ENCODE peak calls at places on chromosome 12, in four cellular contexts. O is naive thymus-derived CD4-positive, alpha-beta T cell; C is IMR-90; E is CD8-positive, alpha-beta T cell. F is an unnamed sample. For H3K9me3, the result is how much of the 10 kb centered on the place peaks cover.

GRCh38 chr12:117972341-117972740 is 3.6 kb upstream of the KSR2 start:
- DNase-seq in O (no peak), C (no peak), E (no peak), F (no peak)

GRCh38 chr12:116257213-116257612 is 20.3 kb downstream of the MED13L start:
- DNase-seq in O (no peak), C (no peak), E (no peak), F (no peak)

GRCh38 chr12:95857151-95857550 is 1.6 kb upstream of the SNRPF start:
- DNase-seq in O (no peak), C (no peak), E (no peak), F (no peak)

GRCh38 chr12:88842314-88842713 is 262.0 kb upstream of the KITLG start:
- DNase-seq in O (no peak), C (no peak), E (no peak), F (no peak)

GRCh38 chr12:12376636-12377448 is 20.0 kb downstream of the BORCS5 start:
- DNase-seq in O (peak), C (peak), E (no peak), F (no peak)

GRCh38 chr12:78002878-78003277 is 172.2 kb downstream of the NAV3 start:
- DNase-seq in O (no peak), C (peak), E (no peak), F (no peak)

GRCh38 chr12:52353766-52354165 is 13.5 kb downstream of the KRT85 start:
- DNase-seq in O (no peak), C (no peak), E (no peak), F (no peak)

GRCh38 chr12:64124511-64125197 is 97.4 kb downstream of the KICS2 start:
- DNase-seq in O (no peak), C (peak), E (no peak), F (no peak)

GRCh38 chr12:4579305-4580097 is 17.5 kb downstream of the DYRK4 start:
- DNase-seq in O (no peak), C (peak), E (no peak), F (no peak)

GRCh38 chr12:59834659-59835474 is 239.0 kb downstream of the SLC16A7 start:
- DNase-seq in O (no peak), C (peak), E (no peak), F (no peak)

GRCh38 chr12:114163766-114164165 is 197.6 kb upstream of the RBM19 start:
- DNase-seq in O (no peak), C (peak), E (no peak), F (no peak)

GRCh38 chr12:96886998-96887677 is 19.9 kb upstream of the NEDD1 start:
- DNase-seq in O (no peak), C (peak), E (no peak), F (no peak)

DNA sequence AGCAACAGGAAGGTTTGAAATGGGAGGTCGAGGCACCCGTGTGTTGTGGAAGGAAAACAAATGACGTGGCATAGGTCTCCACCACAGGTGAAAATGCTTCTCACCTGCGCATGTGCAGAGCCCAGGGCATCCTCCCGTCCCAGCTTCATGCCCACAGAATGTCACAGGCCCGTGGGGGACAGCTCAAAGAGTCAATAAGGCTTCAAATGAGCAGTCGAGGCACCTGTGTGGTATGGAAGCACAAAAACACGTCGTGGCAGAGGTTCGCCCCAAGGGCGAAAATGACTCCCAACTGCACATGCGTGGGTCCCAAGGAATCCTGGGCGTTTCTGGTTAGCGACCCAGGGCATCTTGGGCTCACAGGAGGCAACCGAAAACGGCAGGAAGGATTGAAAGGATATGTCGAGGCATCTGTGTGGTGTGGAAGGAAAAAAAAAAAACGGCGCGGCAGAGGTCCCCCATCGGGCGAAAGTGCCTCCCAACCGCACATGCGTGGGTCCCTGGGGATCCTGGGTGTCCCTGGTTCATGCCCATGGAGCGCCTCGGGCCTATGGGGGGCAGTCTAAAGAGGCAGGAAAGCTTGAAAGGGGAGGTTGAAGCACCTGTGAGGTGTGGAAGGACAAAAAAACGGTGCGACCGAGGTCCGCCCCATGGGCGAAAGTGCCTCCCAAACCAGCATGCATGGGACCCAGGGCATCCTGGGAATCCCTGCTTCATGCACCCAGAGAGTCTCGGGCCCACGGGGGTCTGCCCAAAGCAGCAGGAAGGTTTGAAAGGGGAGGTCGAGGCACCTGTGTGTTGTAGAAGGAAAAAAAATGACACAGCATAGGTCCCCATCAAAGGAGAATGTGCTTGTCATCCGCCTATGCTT is 578.5 kb downstream of the ALG10 start:
- DNase-seq in O (no peak), C (no peak), E (no peak), F (no peak)
- H3K9me3 ChIP-seq in O (half or more), C (half or more), E (under half), F (under half)

GRCh38 chr12:34371050-34371449 is 348.8 kb downstream of the ALG10 start:
- DNase-seq in O (no peak), C (no peak), E (no peak), F (no peak)
- H3K9me3 ChIP-seq in O (half or more), C (under half), E (under half), F (under half)

GRCh38 chr12:84658877-84659276 is 253.7 kb downstream of the SLC6A15 start:
- DNase-seq in O (no peak), C (no peak), E (no peak), F (no peak)
- H3K9me3 ChIP-seq in O (under half), C (under half), E (under half), F (under half)

DNA sequence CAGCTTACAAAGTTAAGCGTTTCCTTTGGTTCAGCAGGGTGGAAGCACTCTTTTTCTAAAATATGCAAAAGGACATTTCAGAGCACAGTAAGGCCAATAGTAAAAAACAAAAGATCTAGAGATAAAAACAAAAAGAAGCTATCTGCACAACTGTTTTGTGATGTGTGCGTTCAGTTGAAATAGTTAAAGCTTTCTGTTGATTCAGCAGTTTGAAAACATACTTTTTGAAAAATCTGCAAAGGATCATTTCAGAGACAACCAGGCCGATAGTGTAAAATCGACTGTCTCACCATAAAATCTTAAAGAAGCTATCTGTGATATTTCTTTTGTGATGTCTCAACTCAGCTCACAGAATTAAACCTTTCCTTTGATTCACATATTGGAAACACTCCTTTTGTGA is 300.0 kb upstream of the ALG10B start:
- DNase-seq in O (no peak), C (no peak), E (no peak), F (no peak)
- H3K9me3 ChIP-seq in O (under half), C (under half), E (under half), F (under half)

GRCh38 chr12:133233993-133234564 is 1.6 kb downstream of the ANHX start:
- DNase-seq in O (no peak), C (no peak), E (no peak), F (no peak)
- H3K9me3 ChIP-seq in O (under half), C (half or more), E (under half), F (under half)

DNA sequence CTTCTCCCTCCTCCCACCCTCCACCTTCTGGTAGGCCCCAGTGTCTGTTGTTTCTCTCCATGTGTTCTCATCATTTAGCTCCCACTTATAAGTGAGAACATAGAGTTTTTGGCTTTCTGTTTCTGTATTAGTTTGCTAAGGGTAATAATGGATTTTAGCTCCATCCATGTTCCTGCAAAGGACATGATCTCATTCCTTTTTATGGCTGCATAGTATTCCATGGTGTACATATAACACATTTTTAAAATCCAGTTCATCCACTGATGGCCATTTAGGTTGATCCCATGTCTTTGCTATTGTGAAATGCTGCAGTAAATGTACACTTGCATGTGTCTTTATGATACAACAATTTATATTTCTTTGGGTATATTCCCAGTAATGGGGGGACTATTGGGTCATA is 96.1 kb downstream of the CCDC91 start:
- DNase-seq in O (no peak), C (no peak), E (no peak), F (no peak)
- H3K9me3 ChIP-seq in O (under half), C (under half), E (under half), F (under half)

GRCh38 chr12:130164216-130164542 is 1.9 kb downstream of the FZD10 start:
- DNase-seq in O (no peak), C (no peak), E (no peak), F (no peak)
- H3K9me3 ChIP-seq in O (under half), C (under half), E (under half), F (under half)

GRCh38 chr12:38282886-38283285 is 33.7 kb upstream of the ALG10B start:
- DNase-seq in O (no peak), C (no peak), E (no peak), F (no peak)

DNA sequence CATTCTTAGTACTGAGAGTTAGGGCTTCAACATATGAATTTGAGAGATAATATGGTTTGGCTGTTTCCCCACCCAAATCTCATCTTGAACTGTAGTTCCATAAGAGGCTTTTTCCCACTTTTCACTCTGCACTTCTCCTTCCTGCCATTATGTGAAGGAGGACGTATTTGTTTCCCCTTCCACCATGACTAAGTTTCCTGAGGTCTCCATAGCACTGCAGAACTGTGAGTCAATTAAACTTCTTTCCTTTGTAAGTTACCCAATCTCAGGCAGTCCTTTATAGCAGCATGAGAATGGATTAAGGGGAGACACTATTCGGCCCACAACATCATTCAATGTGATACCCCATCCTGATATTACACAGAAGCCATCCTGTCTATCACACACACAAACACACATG is 36.8 kb upstream of the ALG10B start:
- DNase-seq in O (no peak), C (no peak), E (no peak), F (no peak)
- H3K9me3 ChIP-seq in O (under half), C (under half), E (under half), F (under half)

F was measured in T-helper 17 cell.